ENCODE peak calls at places on chromosomes 5 and 9, in eight cellular contexts. G, M, N, I, X, L, Q and S are unnamed samples.

GRCh38 chr5:55450050-55450765 is 84.6 kb downstream of the PLPP1 start:
- DNase-seq in X (no peak), N (peak; percentile 53), G (no peak), I (peak; percentile 46), M (no peak), Q (no peak), L (no peak), S (no peak)

GRCh38 chr5:125148076-125148475 is 401.6 kb upstream of the ZNF608 start:
- DNase-seq in Q (no peak), M (no peak), N (no peak), G (no peak), I (no peak), L (no peak), X (no peak), S (no peak)

GRCh38 chr9:136174779-136175744 is 29.9 kb downstream of the LHX3 start:
- DNase-seq in X (no peak), I (no peak), N (no peak), Q (no peak), L (no peak), G (no peak), M (no peak), S (no peak)

GRCh38 chr5:125337222-125337768 is 590.9 kb upstream of the ZNF608 start:
- DNase-seq in I (no peak), Q (no peak), M (no peak), N (peak; percentile 31), X (no peak), G (no peak), L (no peak), S (no peak)

GRCh38 chr9:76759726-76760125 is 4.5 kb upstream of the PCA3 start:
- DNase-seq in M (no peak), I (no peak), G (no peak), X (no peak), L (no peak), Q (no peak), N (no peak), S (no peak)

GRCh38 chr5:134512661-134512999 is 12.8 kb upstream of the JADE2 start:
- DNase-seq in I (no peak), L (no peak), G (peak; percentile 37), X (no peak), Q (no peak), N (no peak), M (no peak), S (no peak)

GRCh38 chr5:149422429-149423286 is 43.6 kb upstream of the IL17B start:
- DNase-seq in X (no peak), I (peak; percentile 84), L (no peak), N (peak; percentile 95), G (no peak), Q (no peak), M (peak; percentile 58), S (no peak)

GRCh38 chr5:155729684-155730059 is 597.3 kb upstream of the SGCD start:
- DNase-seq in L (no peak), G (no peak), I (no peak), N (no peak), Q (no peak), X (no peak), M (no peak), S (no peak)

GRCh38 chr9:85079374-85079773 is 409.8 kb downstream of the NTRK2 start:
- DNase-seq in N (no peak), L (no peak), G (no peak), M (no peak), Q (no peak), X (no peak), I (no peak), S (no peak)

GRCh38 chr9:35374436-35374835 is 115.5 kb upstream of the RUSC2 start:
- DNase-seq in N (no peak), X (no peak), I (no peak), G (no peak), L (no peak), M (no peak), Q (no peak), S (no peak)

GRCh38 chr5:54873696-54874095 is 111.7 kb downstream of the ESM1 start:
- DNase-seq in I (peak; percentile 7), X (no peak), N (no peak), M (no peak), Q (no peak), G (no peak), L (no peak), S (no peak)

GRCh38 chr5:126003309-126003708 is 419.9 kb upstream of the GRAMD2B start:
- DNase-seq in Q (peak; percentile 91), N (peak; percentile 83), I (peak; percentile 98), X (no peak), M (no peak), G (peak; percentile 79), L (no peak), S (no peak)

GRCh38 chr5:82163459-82164108 is 114.6 kb downstream of the RPS23 start:
- DNase-seq in G (no peak), M (no peak), I (peak; percentile 55), Q (peak; percentile 11), X (no peak), N (peak; percentile 43), L (no peak), S (no peak)

GRCh38 chr5:27266184-27266583 is 227.8 kb upstream of the CDH9 start:
- DNase-seq in N (no peak), G (no peak), X (no peak), I (peak; percentile 26), Q (no peak), L (no peak), M (no peak), S (no peak)

GRCh38 chr9:16030513-16031185 is 477.8 kb downstream of the CCDC171 start:
- DNase-seq in N (peak; percentile 96), G (no peak), M (peak; percentile 41), Q (no peak), I (peak; percentile 98), L (peak; percentile 18), X (peak; percentile 85), S (no peak)

GRCh38 chr5:160922311-160922710 is 70.3 kb upstream of the ATP10B start:
- DNase-seq in G (no peak), M (no peak), X (no peak), I (no peak), N (no peak), L (no peak), Q (no peak), S (no peak)

GRCh38 chr5:285991-286557 is 14.6 kb downstream of the PDCD6 start:
- DNase-seq in X (no peak), M (no peak), Q (no peak), I (peak; percentile 4), L (no peak), N (no peak), G (no peak), S (no peak)

GRCh38 chr9:35555881-35556280 is 49.2 kb upstream of the TESK1 start:
- DNase-seq in L (no peak), I (no peak), Q (no peak), G (no peak), M (no peak), X (no peak), N (no peak), S (no peak)

GRCh38 chr5:3412146-3412545 is 183.5 kb upstream of the IRX1 start:
- DNase-seq in M (no peak), Q (no peak), X (no peak), L (no peak), I (no peak), G (no peak), N (no peak), S (no peak)

GRCh38 chr9:131743501-131743900 is 3.6 kb upstream of the RAPGEF1 start:
- DNase-seq in L (no peak), G (no peak), N (no peak), Q (no peak), I (no peak), X (no peak), M (no peak), S (no peak)

GRCh38 chr5:136065588-136065987 is 36.8 kb downstream of the TGFBI start:
- DNase-seq in N (no peak), I (no peak), X (no peak), M (no peak), L (no peak), G (no peak), Q (no peak), S (no peak)

GRCh38 chr9:96660693-96661248 is 5.7 kb upstream of the PRXL2C start:
- DNase-seq in M (no peak), N (no peak), Q (no peak), X (no peak), G (no peak), L (no peak), I (no peak), S (no peak)

GRCh38 chr5:180823346-180823745 is 20.7 kb upstream of the MGAT1 start:
- DNase-seq in N (no peak), Q (no peak), M (no peak), I (no peak), X (no peak), G (no peak), L (no peak), S (no peak)

GRCh38 chr9:114434878-114435311 is 47.1 kb upstream of the AKNA start:
- DNase-seq in L (peak; percentile 63), Q (no peak), I (peak; percentile 16), N (peak; percentile 37), G (no peak), M (peak; percentile 27), X (peak; percentile 43), S (no peak)

GRCh38 chr5:55187370-55187769 is 14.4 kb upstream of the CDC20B start:
- DNase-seq in L (no peak), I (no peak), X (peak; percentile 54), G (no peak), Q (no peak), M (peak; percentile 17), N (no peak), S (no peak)